ENCODE peak calls at places on chromosomes 4 and X, in ten cellular contexts. A is left lung, C is OCI-LY7, Y is right atrium auricular region, R is adrenal gland, S is heart left ventricle, P is A549, J is fibroblast of lung, X is transverse colon, Z is pancreas. E is an unnamed sample.

GRCh38 chr4:4995103-4995761 is 24.0 kb downstream of the CYTL1 start:
- DNase-seq in A (peak; percentile 69), C (peak; percentile 74), Y (peak; percentile 88), R (peak; percentile 65), S (peak; percentile 71), P (peak; percentile 73), J (peak; percentile 63), X (peak; percentile 66), Z (peak; percentile 40), E (peak; percentile 72)

GRCh38 chrX:129760155-129760554 is 19.6 kb upstream of the SASH3 start:
- DNase-seq in A (no peak), C (no peak), Y (no peak), R (no peak), S (no peak), P (no peak), J (no peak), X (no peak), Z (no peak), E (no peak)

GRCh38 chr4:825969-826330 is at the start of gene CPLX1:
- DNase-seq in A (no peak), C (peak; percentile 38), Y (no peak), R (peak; percentile 74), S (no peak), P (no peak), J (no peak), X (peak; percentile 35), Z (no peak), E (peak; percentile 17)

GRCh38 chrX:131305926-131306325 is 16.8 kb upstream of the IGSF1 start:
- DNase-seq in A (no peak), C (no peak), Y (no peak), R (no peak), S (no peak), P (no peak), J (no peak), X (no peak), Z (no peak), E (no peak)

GRCh38 chrX:48538641-48539344 is 721 bp upstream of the TBC1D25 start:
- DNase-seq in A (no peak), C (no peak), Y (no peak), R (no peak), S (no peak), P (no peak), J (no peak), X (no peak), Z (no peak), E (no peak)

GRCh38 chrX:45322382-45322781 is 121.7 kb upstream of the DIPK2B start:
- DNase-seq in A (no peak), C (peak; percentile 2), Y (no peak), R (peak; percentile 39), S (no peak), P (peak; percentile 81), J (peak; percentile 87), X (peak; percentile 34), Z (peak; percentile 29), E (no peak)

GRCh38 chr4:184349283-184350039 is 124.9 kb downstream of the IRF2 start:
- DNase-seq in A (no peak), C (no peak), Y (no peak), R (peak; percentile 64), S (peak; percentile 32), P (no peak), J (no peak), X (peak; percentile 35), Z (no peak), E (no peak)

GRCh38 chr4:2261853-2262144 is at the start of gene MXD4:
- DNase-seq in A (no peak), C (no peak), Y (no peak), R (no peak), S (no peak), P (no peak), J (no peak), X (no peak), Z (no peak), E (no peak)

GRCh38 chr4:10461091-10461849 is 4.0 kb upstream of the ZNF518B start:
- DNase-seq in A (peak; percentile 68), C (peak; percentile 70), Y (no peak), R (peak; percentile 41), S (peak; percentile 44), P (peak; percentile 34), J (peak; percentile 55), X (peak; percentile 57), Z (no peak), E (peak; percentile 50)

GRCh38 chr4:184873039-184873438 is 47.3 kb upstream of the ACSL1 start:
- DNase-seq in A (no peak), C (no peak), Y (no peak), R (no peak), S (no peak), P (no peak), J (no peak), X (no peak), Z (no peak), E (no peak)

DNA sequence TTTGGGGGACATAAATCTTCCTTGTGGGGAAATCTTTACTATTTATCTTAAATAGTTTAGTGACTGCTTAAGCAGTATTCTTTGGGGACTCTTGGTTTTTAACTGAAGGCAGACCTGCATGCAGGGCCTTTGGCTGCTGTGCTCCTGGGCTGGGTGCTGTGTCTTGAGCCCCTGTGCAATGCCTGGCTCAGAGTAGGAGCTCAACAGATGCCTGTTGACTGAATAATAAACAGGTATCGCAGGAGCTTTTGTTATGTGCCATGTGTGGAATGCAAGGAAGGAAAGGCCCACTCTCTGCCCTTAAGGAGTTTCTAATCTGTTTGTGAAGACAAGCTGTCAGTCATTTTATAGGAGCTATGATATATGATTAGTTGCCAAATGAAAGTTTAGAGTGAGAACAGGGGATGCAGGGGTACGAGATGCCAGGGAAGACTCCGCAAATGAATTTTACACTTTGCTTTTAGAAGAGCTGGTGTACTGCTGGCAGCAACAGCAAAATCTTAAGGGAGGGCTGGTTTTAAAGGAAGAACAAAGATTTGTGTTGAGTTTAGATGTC is 6.7 kb downstream of the GAB1 start:
- DNase-seq in A (no peak), C (no peak), Y (no peak), R (no peak), S (no peak), P (no peak), J (no peak), X (no peak), Z (no peak), E (no peak)
- H3K4me1 ChIP-seq in A (peaks cover 43% of the 10 kb centered on the region), C (peaks cover 33% of the 10 kb centered on the region), Y (peaks cover 4% of the 10 kb centered on the region), R (peaks cover 68% of the 10 kb centered on the region), S (peaks cover 57% of the 10 kb centered on the region), P (no peaks in the 10 kb centered on the region), J (no peaks in the 10 kb centered on the region), X (peaks cover 55% of the 10 kb centered on the region), Z (peaks cover 5% of the 10 kb centered on the region), E (peaks cover 34% of the 10 kb centered on the region)

DNA sequence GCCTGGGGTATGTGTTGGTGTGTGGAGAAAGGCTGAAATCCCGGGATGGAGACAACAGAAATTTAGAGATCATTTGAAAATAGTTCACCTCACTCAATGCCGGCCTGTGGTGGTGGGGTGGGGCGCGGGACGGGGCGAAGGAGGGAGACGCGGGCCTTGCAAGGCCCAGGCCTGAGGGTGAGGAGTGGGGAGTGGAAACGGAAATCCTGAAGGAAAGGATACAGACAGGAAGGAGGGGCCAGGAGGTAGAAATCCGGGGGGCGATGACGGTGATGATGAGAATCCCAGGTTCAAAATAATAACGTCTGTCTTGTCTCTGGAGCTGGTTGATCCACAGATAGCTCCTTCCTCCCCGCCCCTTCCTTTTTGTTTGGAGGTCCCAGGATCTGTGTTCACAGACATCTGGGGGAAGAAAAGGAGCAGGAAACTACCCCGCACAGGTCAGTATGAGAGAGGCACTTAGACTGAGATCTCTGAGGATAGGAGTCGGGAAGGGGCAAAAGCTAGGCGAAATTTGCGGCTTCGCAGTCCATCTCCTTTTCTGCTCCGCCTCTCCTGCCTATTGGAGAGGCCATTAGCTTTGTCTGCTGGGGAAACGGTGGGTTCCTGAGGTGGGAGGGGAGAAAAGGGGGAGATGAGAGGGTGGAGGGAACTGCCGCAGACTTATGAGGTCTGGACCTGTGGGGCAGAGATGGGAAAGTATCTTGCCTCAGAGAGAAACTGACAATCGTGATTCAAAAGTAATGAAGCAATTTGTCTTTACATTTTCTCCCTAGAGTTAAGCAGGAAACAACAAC is 760 bp downstream of the TCEAL7 start:
- DNase-seq in A (no peak), C (no peak), Y (no peak), R (no peak), S (no peak), P (no peak), J (peak; percentile 1), X (no peak), Z (no peak), E (no peak)
- H3K4me3 ChIP-seq in A (no peak overlapping the region), C (no peak overlapping the region), Y (peak overlapping the region; percentile 36), R (no peak overlapping the region), S (peak overlapping the region; percentile 51), P (no peak overlapping the region), J (peak overlapping the region; percentile 59), X (peak overlapping the region; percentile 30), Z (no peak overlapping the region), E (peak overlapping the region; percentile 30)

GRCh38 chr4:151743128-151743854 is 17.5 kb downstream of the GATB start:
- DNase-seq in A (no peak), C (no peak), Y (no peak), R (no peak), S (no peak), P (no peak), J (no peak), X (no peak), Z (no peak), E (no peak)
- TF ChIP-seq CTCF in A (no peak), C (no peak), Y (no peak), R (no peak), S (no peak), P (no peak), J (no peak), X (no peak), Z (no peak), E (no peak)

GRCh38 chr4:26082565-26082964 is 168.5 kb downstream of the SMIM20 start:
- DNase-seq in A (no peak), C (no peak), Y (no peak), R (no peak), S (no peak), P (no peak), J (no peak), X (no peak), Z (no peak), E (no peak)

GRCh38 chr4:26085581-26085980 is 171.6 kb downstream of the SMIM20 start:
- DNase-seq in A (no peak), C (no peak), Y (no peak), R (no peak), S (no peak), P (no peak), J (no peak), X (no peak), Z (no peak), E (no peak)

GRCh38 chr4:26084414-26084813 is 170.4 kb downstream of the SMIM20 start:
- DNase-seq in A (no peak), C (no peak), Y (no peak), R (no peak), S (no peak), P (no peak), J (no peak), X (no peak), Z (no peak), E (no peak)

GRCh38 chr4:26081795-26082498 is 167.9 kb downstream of the SMIM20 start:
- DNase-seq in A (no peak), C (peak; percentile 68), Y (no peak), R (no peak), S (no peak), P (peak; percentile 27), J (peak; percentile 74), X (no peak), Z (no peak), E (no peak)

GRCh38 chr4:26083987-26084386 is 170.0 kb downstream of the SMIM20 start:
- DNase-seq in A (no peak), C (no peak), Y (no peak), R (no peak), S (no peak), P (no peak), J (peak; percentile 92), X (no peak), Z (no peak), E (peak; percentile 59)
- H3K4me1 ChIP-seq in A (peaks cover 49% of the 10 kb centered on the region), C (no peaks in the 10 kb centered on the region), Y (no peaks in the 10 kb centered on the region), R (peaks cover 16% of the 10 kb centered on the region), S (peaks cover 9% of the 10 kb centered on the region), P (no peaks in the 10 kb centered on the region), J (peaks cover 25% of the 10 kb centered on the region), X (no peaks in the 10 kb centered on the region), Z (no peaks in the 10 kb centered on the region), E (peaks cover 44% of the 10 kb centered on the region)